ENCODE peak calls at places on chromosomes 12 and 14, in nine cellular contexts. Q, Y, F, L, I, Z, K, E and X are unnamed samples.

GRCh38 chr14:21987937-21988336 is 314.3 kb upstream of the OR4E1 start:
- DNase-seq in K (no peak), Y (no peak), Q (peak; percentile 34), Z (no peak), E (no peak), I (no peak), L (no peak), F (no peak), X (no peak)

GRCh38 chr12:122336015-122336946 is 70.0 kb upstream of the VPS33A start:
- DNase-seq in L (no peak), E (no peak), Q (peak; percentile 57), F (peak; percentile 46), I (no peak), Z (peak; percentile 20), Y (no peak), K (no peak), X (peak; percentile 32)

GRCh38 chr12:128803788-128804187 is 20.0 kb downstream of the SLC15A4 start:
- DNase-seq in K (no peak), E (no peak), Q (no peak), Y (no peak), Z (no peak), F (no peak), L (no peak), I (no peak), X (no peak)

GRCh38 chr12:132277961-132278360 is 51.4 kb downstream of the GALNT9 start:
- DNase-seq in Q (no peak), L (no peak), K (no peak), Y (no peak), F (no peak), I (no peak), Z (no peak), E (no peak), X (no peak)

GRCh38 chr12:48930475-48930874 is 5.2 kb upstream of the FKBP11 start:
- DNase-seq in Y (no peak), K (no peak), L (no peak), Q (no peak), Z (no peak), E (no peak), I (no peak), F (no peak), X (no peak)

GRCh38 chr12:6056406-6057211 is 67.9 kb downstream of the VWF start:
- DNase-seq in Y (no peak), L (no peak), Q (no peak), E (no peak), K (no peak), I (no peak), F (no peak), Z (no peak), X (no peak)

GRCh38 chr14:58805605-58806358 is 168.0 kb downstream of the DACT1 start:
- DNase-seq in E (no peak), F (no peak), K (peak; percentile 37), Q (no peak), L (no peak), Z (no peak), Y (no peak), I (no peak), X (no peak)

GRCh38 chr14:101196795-101197590 is 293.5 kb upstream of the RTL1 start:
- DNase-seq in L (no peak), Y (no peak), I (peak; percentile 54), E (no peak), Z (no peak), F (no peak), K (no peak), Q (no peak), X (peak; percentile 6)

GRCh38 chr12:113456199-113456598 is 15.5 kb downstream of the LHX5 start:
- DNase-seq in E (no peak), Z (no peak), I (no peak), Y (no peak), L (no peak), K (no peak), Q (no peak), F (no peak), X (no peak)

GRCh38 chr12:113449839-113450238 is 21.8 kb downstream of the LHX5 start:
- DNase-seq in E (no peak), I (no peak), L (no peak), Q (no peak), Y (no peak), F (no peak), Z (no peak), K (no peak), X (no peak)

GRCh38 chr12:113452458-113452857 is 19.2 kb downstream of the LHX5 start:
- DNase-seq in Q (no peak), E (no peak), F (no peak), K (no peak), Z (no peak), I (no peak), Y (no peak), L (no peak), X (no peak)

GRCh38 chr12:113456761-113457160 is 14.9 kb downstream of the LHX5 start:
- DNase-seq in Z (no peak), L (no peak), Y (no peak), I (no peak), E (no peak), Q (no peak), F (no peak), K (no peak), X (no peak)

GRCh38 chr12:113453330-113453729 is 18.3 kb downstream of the LHX5 start:
- DNase-seq in Z (no peak), K (no peak), Y (no peak), F (no peak), I (no peak), Q (no peak), E (no peak), L (no peak), X (no peak)
- TF ChIP-seq CTCF in Z (no peak), K (no peak), Y (no peak), F (no peak), I (no peak), Q (no peak), E (no peak), L (no peak), X (no peak)

GRCh38 chr12:127144770-127145169 is 1122.2 kb upstream of the TMEM132C start:
- DNase-seq in F (no peak), Y (no peak), L (no peak), K (no peak), I (no peak), Q (no peak), E (no peak), Z (no peak), X (no peak)

GRCh38 chr12:127146991-127147718 is 1119.8 kb upstream of the TMEM132C start:
- DNase-seq in F (no peak), Q (no peak), I (no peak), Y (no peak), K (no peak), E (no peak), Z (no peak), L (no peak), X (no peak)

GRCh38 chr12:127147724-127148123 is 1119.2 kb upstream of the TMEM132C start:
- DNase-seq in Z (no peak), L (no peak), I (no peak), F (no peak), Q (no peak), E (no peak), Y (no peak), K (no peak), X (no peak)

GRCh38 chr12:127145543-127145928 is 1121.4 kb upstream of the TMEM132C start:
- DNase-seq in F (no peak), L (no peak), E (no peak), Q (no peak), I (no peak), Z (no peak), Y (no peak), K (no peak), X (no peak)

DNA sequence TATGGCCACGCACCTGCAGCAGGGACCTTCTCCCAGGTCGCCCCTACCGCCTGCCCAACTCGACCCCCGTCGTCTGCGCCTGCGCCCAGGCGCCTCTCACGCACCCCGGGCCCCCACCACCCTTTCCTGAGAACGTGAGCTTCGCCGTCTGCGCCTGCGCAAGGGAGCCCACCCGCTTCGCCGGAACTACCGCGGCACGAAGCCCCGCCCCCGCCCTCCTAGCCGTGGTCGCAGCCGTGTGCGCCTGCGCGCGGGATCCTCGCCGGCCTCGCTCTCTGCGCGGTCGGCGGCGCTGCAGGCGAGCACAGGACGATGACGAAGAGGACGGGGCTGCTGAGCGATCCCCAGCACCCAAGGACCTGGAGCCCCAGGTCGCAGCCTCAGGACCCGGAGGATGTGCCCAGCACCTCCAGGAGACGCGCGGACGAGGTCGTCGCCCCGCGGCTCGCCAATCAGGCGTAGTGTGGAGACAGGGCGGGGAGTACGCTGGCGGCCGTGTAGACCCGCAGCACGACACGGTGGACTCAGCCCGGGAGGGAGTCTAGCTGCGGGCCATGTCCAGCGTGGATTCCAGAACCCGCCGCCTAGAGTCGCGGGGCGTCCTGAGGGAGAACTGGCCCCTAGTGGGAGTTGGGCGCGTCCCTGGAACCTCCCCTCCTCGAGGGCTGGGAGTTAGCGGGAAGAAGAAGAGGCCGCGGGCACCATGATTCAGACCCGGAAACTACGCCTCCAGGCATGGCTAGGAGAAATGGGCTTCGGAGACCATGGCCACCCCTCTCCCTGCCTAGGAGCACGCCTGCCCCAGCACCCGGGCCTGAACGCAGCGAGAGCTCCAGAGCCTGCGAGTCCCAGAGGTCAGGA is 1120.8 kb upstream of the TMEM132C start:
- DNase-seq in Y (no peak), K (peak; percentile 75), I (peak; percentile 88), F (peak; percentile 82), L (no peak), Q (no peak), E (peak; percentile 14), Z (peak; percentile 79), X (peak; percentile 44)
- TF ChIP-seq CTCF in Y (no peak), K (no peak), I (no peak), F (no peak), L (no peak), Q (no peak), E (no peak), Z (no peak), X (no peak)

DNA sequence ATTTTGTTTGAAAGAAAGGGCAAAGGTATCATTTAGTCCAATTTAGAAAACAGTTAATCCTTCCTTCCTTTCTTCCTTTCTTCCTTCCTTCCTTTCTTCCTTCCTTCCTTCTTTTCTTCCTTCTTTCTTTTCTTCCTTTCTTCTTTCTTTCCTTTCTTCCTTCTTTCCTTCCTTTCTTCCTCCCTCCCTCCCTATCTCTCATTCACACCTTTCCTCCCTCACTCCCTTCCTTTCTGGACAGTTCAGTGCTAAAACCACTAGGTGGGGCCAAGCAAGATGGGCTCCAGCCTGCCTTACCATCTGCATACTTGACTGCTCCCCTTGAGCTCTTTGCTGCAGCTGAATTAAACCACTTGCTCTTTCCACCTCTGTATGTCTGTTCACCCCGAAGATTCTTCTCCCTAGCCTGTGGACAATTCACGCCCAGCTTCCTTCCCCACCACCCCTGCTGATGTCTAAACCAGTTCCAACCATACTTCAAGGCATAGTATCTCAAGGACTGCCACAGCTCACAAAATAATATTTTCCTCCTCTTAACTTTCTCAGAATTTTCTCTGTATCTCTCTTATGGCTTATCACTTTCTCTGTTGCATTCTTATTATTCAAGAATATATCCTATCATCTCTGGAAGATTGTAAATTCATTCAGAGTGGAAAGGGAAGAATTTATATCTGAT is 78.0 kb downstream of the DBX2 start:
- DNase-seq in Q (peak; percentile 6), I (no peak), E (no peak), Y (no peak), Z (no peak), F (no peak), L (no peak), K (no peak), X (no peak)
- TF ChIP-seq CTCF in Q (peak; percentile 23), I (peak; percentile 18), E (peak; percentile 71), Y (peak; percentile 65), Z (peak; percentile 29), F (no peak), L (peak; percentile 36), K (no peak), X (no peak)

DNA sequence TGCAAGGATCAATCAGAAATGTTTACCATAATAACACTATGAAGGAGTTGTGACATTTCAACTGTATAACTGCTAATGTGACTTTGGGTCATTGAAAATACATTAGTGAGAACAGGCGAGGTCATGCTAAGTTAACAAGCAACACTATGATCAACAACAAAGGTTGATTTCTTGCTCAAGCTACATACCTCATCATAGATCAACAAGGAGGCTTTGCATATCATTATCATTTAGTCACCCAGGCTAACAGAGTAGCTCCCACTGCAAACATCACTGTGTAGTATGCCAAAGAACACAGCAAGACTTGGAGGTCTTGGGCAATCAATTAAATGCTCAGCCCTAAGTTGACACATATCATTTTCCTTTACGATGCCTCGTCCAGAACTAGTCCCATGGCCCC is 212.5 kb downstream of the NOVA1 start:
- DNase-seq in Y (no peak), L (no peak), F (no peak), K (no peak), I (no peak), Q (no peak), E (no peak), Z (no peak), X (no peak)
- TF ChIP-seq CTCF in Y (no peak), L (no peak), F (no peak), K (no peak), I (no peak), Q (no peak), E (no peak), Z (no peak), X (no peak)